ENCODE peak calls at places on chromosomes 3 and 15, in six cellular contexts. R is colonic mucosa; P is cardiac muscle cell; U is body of pancreas; S is effector memory CD4-positive, alpha-beta T cell; W is CD8-positive, alpha-beta T cell. Q is an unnamed sample. For H3K27me3 and H3K4me1, the result is how much of the 10 kb centered on the place peaks cover.

GRCh38 chr3:166114448-166114847 is 277.2 kb upstream of the BCHE start:
- DNase-seq in R (no peak), P (no peak), U (no peak), S (no peak), W (no peak), Q (no peak)

GRCh38 chr3:67647390-67647878 is 7.0 kb downstream of the SUCLG2 start:
- DNase-seq in R (peak), P (no peak), U (peak), S (no peak), W (no peak), Q (no peak)

GRCh38 chr15:77482570-77482969 is 61.9 kb downstream of the HMG20A start:
- DNase-seq in R (no peak), P (no peak), U (no peak), S (no peak), W (no peak), Q (peak)

GRCh38 chr15:71043373-71043772 is 71.9 kb upstream of the THSD4 start:
- DNase-seq in R (no peak), P (no peak), U (no peak), S (no peak), W (no peak), Q (no peak)

GRCh38 chr3:139745831-139746230 is 68.1 kb upstream of the NMNAT3 start:
- DNase-seq in R (no peak), P (peak), U (no peak), S (no peak), W (no peak), Q (no peak)

GRCh38 chr15:61275901-61276300 is 46.8 kb upstream of the RORA start:
- DNase-seq in R (no peak), P (no peak), U (peak), S (no peak), W (no peak), Q (no peak)

GRCh38 chr3:23232879-23233278 is 29.8 kb downstream of the UBE2E2 start:
- DNase-seq in R (no peak), P (no peak), U (no peak), S (no peak), W (no peak), Q (no peak)

GRCh38 chr3:149567307-149567861 is 90.4 kb downstream of the WWTR1 start:
- DNase-seq in R (no peak), P (no peak), U (no peak), S (no peak), W (no peak), Q (no peak)

GRCh38 chr15:98873441-98874218 is 134.0 kb downstream of the PGPEP1L start:
- DNase-seq in R (no peak), P (no peak), U (no peak), S (no peak), W (no peak), Q (peak)

GRCh38 chr3:114756506-114757279 is 390.4 kb downstream of the ZBTB20 start:
- DNase-seq in R (no peak), P (no peak), U (peak), S (no peak), W (no peak), Q (no peak)

GRCh38 chr3:196280689-196281463 is 6.7 kb downstream of the PCYT1A start:
- DNase-seq in R (no peak), P (no peak), U (no peak), S (no peak), W (no peak), Q (no peak)

DNA sequence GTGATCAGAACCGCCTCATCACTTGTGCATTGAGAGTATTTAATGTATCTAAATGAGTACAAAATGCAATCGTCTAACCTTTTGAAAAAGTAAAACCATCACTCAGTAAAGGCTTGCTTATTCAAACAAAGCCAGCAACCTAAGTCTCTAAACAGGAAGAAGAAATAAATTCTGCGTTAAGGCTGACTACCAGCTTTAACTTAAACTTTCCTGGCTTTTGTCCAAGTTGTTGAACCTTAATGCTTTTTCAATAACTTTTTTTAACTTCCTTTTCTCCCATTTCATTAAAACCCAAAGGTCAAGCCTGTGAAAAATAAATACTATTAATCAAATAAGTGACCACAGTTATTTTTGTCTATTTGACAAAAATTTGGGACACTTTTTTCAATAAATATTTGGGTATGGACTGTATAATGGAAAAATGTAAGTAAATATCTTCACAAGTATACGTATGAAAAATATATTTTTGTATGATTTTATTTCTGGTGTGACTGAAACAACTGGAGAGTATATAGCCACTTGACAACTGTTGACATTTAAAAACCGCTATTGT is 2.7 kb downstream of the KLHL24 start:
- DNase-seq in R (no peak), P (no peak), U (no peak), S (no peak), W (no peak), Q (no peak)
- H3K4me3 ChIP-seq in R (no peak), P (no peak), U (no peak), S (no peak), W (no peak), Q (no peak)

GRCh38 chr15:55742927-55743614 is at the start of gene PRTG:
- DNase-seq in R (peak), P (peak), U (peak), S (no peak), W (no peak), Q (peak)
- H3K27me3 ChIP-seq in R (half or more), P (under half), U (under half), S (under half), W (under half), Q (under half)

DNA sequence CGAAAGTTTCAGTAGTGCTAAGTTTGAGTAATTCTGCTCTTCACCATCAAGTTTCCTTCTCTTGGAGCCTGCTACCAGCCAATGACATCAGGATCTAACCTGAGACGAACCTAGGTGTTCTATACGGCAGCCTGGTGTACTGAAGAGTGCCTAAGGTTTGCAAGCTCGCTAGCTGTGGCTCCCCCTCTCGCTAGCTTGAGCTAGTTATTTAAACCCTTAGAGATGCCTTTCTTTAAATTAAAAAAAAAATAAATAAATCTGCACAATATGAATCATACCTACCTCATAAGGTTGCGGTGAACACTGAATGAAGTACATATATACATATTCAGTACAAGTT is 1.4 kb upstream of the COL8A1 start:
- DNase-seq in R (no peak), P (no peak), U (no peak), S (no peak), W (no peak), Q (no peak)
- H3K4me1 ChIP-seq in R (under half), P (under half), U (under half), S (under half), W (under half), Q (under half)

GRCh38 chr3:53412953-53413352 is 65.6 kb upstream of the DCP1A start:
- DNase-seq in R (no peak), P (no peak), U (no peak), S (no peak), W (no peak), Q (no peak)
- H3K4me3 ChIP-seq in R (no peak), P (no peak), U (no peak), S (no peak), W (no peak), Q (no peak)

Q was measured in HAP-1.